ENCODE peak calls at places on chromosomes 7 and 10, in seven cellular contexts. K is breast epithelium, W is HCT116, I is H1, U is endothelial cell of umbilical vein, J is prostate gland, Y is spleen. D is an unnamed sample. For H3K4me1, the result is how much of the 10 kb centered on the place peaks cover.

GRCh38 chr10:131821378-131822012 is 79.3 kb upstream of the PPP2R2D start:
- DNase-seq in K (no peak), W (no peak), I (no peak), U (no peak), J (no peak), Y (peak), D (peak)

GRCh38 chr7:69749994-69750393 is 151.7 kb downstream of the AUTS2 start:
- DNase-seq in K (no peak), W (no peak), I (no peak), U (no peak), J (no peak), Y (no peak), D (no peak)

GRCh38 chr7:104643587-104644217 is 315.3 kb downstream of the LHFPL3 start:
- DNase-seq in K (no peak), W (peak), I (peak), U (peak), J (no peak), Y (no peak), D (no peak)

GRCh38 chr10:13346912-13347234 is 1.2 kb downstream of the SEPHS1 start:
- DNase-seq in K (no peak), W (no peak), I (no peak), U (peak), J (no peak), Y (no peak), D (no peak)

GRCh38 chr7:13496971-13497370 is 492.5 kb downstream of the ETV1 start:
- DNase-seq in K (no peak), W (no peak), I (no peak), U (peak), J (no peak), Y (no peak), D (no peak)

GRCh38 chr7:146654048-146654447 is 537.4 kb downstream of the CNTNAP2 start:
- DNase-seq in K (no peak), W (no peak), I (no peak), U (no peak), J (no peak), Y (no peak), D (no peak)

GRCh38 chr10:33129181-33129928 is 171.3 kb upstream of the ITGB1 start:
- DNase-seq in K (no peak), W (no peak), I (no peak), U (no peak), J (no peak), Y (no peak), D (no peak)

GRCh38 chr10:48634198-48634983 is 29.5 kb upstream of the ARHGAP22 start:
- DNase-seq in K (no peak), W (no peak), I (no peak), U (no peak), J (no peak), Y (peak), D (no peak)

GRCh38 chr7:92904292-92905131 is 68.1 kb upstream of the CDK6 start:
- DNase-seq in K (no peak), W (peak), I (no peak), U (peak), J (no peak), Y (peak), D (no peak)

GRCh38 chr10:50929670-50930069 is 44.2 kb upstream of the A1CF start:
- DNase-seq in K (no peak), W (no peak), I (no peak), U (peak), J (no peak), Y (no peak), D (no peak)

GRCh38 chr10:12484945-12485805 is 135.8 kb downstream of the CAMK1D start:
- DNase-seq in K (no peak), W (no peak), I (peak), U (no peak), J (no peak), Y (peak), D (no peak)

GRCh38 chr10:79422178-79422892 is 23.1 kb downstream of the ZCCHC24 start:
- DNase-seq in K (no peak), W (no peak), I (no peak), U (no peak), J (no peak), Y (peak), D (no peak)

DNA sequence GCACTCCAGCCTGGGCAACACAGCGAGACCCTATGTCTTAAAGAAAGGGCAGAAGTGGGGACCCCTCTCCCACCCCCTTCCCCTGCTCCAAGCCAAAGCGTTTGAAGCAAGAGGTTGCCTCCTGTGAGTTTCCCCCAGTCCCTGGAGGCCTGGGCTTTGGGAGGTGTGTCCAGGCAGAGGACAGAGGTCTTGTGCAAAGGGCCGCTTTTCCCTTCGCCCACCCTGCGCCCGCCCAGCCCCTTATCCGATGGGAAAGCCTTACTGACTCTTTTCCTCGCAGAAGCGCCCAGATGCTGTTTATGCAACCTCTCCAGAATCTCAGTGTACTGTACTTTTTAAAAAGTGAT is 50.6 kb upstream of the GTF2I start:
- DNase-seq in K (no peak), W (no peak), I (no peak), U (no peak), J (no peak), Y (no peak), D (no peak)
- H3K4me3 ChIP-seq in K (peak), W (peak), I (peak), U (peak), J (peak), Y (peak), D (peak)

GRCh38 chr10:21519981-21520436 is 5.5 kb downstream of the SKIDA1 start:
- DNase-seq in K (no peak), W (no peak), I (no peak), U (peak), J (peak), Y (no peak), D (no peak)
- H3K4me1 ChIP-seq in K (under half), W (under half), I (under half), U (under half), J (under half), Y (under half), D (half or more)

GRCh38 chr7:25851332-25852248 is 300.4 kb upstream of the NFE2L3 start:
- DNase-seq in K (peak), W (no peak), I (peak), U (peak), J (peak), Y (peak), D (no peak)

GRCh38 chr7:25847331-25848070 is 304.5 kb upstream of the NFE2L3 start:
- DNase-seq in K (no peak), W (no peak), I (no peak), U (peak), J (no peak), Y (no peak), D (no peak)

GRCh38 chr7:25850730-25851129 is 301.3 kb upstream of the NFE2L3 start:
- DNase-seq in K (no peak), W (no peak), I (no peak), U (no peak), J (no peak), Y (no peak), D (no peak)

GRCh38 chr7:25852249-25852994 is 299.6 kb upstream of the NFE2L3 start:
- DNase-seq in K (no peak), W (no peak), I (peak), U (no peak), J (no peak), Y (peak), D (no peak)

DNA sequence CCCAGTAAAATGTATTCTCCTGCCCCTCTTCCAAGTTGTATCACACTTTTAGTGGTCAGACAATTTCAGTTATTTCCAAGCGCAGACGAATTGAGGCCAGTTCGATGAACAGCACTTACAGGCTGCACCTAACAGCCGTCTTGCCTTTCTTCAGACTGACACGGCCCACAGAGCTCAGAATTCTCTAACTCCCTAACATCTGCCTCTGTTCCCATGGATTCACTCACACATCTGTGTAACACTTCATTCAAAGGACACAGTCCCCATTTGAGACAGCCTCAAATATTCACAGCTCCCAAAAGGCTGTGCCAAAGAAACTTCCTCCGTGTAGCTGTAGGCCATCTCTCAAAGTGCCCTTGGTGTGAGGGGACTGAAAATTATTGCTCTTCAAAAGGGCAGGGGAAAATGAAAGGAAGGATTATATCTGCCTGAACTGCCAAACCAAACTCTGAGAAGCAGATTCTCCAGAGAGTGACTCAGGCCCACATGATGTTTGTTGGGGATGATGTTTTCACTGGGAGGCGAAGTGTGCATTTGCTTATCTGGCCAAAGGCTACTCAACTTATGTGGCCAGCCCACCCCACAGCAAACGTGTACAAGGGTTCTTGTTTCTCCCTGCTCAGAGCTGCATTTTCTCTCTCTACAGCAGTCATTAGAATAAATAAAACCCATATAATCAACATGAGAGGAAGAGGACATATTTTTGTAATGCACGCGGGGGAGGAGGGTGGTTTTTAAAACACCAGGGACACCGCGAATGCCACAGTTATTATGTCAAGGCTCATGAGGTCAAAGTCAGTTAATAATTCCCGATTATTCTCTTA is 302.4 kb upstream of the NFE2L3 start:
- DNase-seq in K (no peak), W (no peak), I (no peak), U (peak), J (no peak), Y (no peak), D (no peak)
- TF ChIP-seq POLR2AphosphoS5 in K (peak), W (no peak), I (no peak), U (no peak), J (no peak), Y (no peak), D (no peak)

GRCh38 chr10:102712843-102713242 is 1.4 kb downstream of the ARL3 start:
- DNase-seq in K (no peak), W (no peak), I (no peak), U (no peak), J (no peak), Y (no peak), D (no peak)
- H3K4me3 ChIP-seq in K (no peak), W (peak), I (peak), U (peak), J (peak), Y (no peak), D (peak)

GRCh38 chr10:70620020-70620289 is 17.4 kb upstream of the PRF1 start:
- DNase-seq in K (no peak), W (no peak), I (no peak), U (no peak), J (no peak), Y (no peak), D (no peak)

GRCh38 chr10:70621497-70622078 is 19.0 kb upstream of the PRF1 start:
- DNase-seq in K (no peak), W (no peak), I (no peak), U (no peak), J (no peak), Y (no peak), D (no peak)

GRCh38 chr10:70617798-70618568 is 15.4 kb upstream of the PRF1 start:
- DNase-seq in K (no peak), W (no peak), I (no peak), U (no peak), J (no peak), Y (no peak), D (no peak)

GRCh38 chr10:70618663-70619062 is 16.1 kb upstream of the PRF1 start:
- DNase-seq in K (no peak), W (no peak), I (no peak), U (no peak), J (no peak), Y (no peak), D (no peak)

GRCh38 chr10:70619271-70620019 is 16.9 kb upstream of the PRF1 start:
- DNase-seq in K (no peak), W (peak), I (no peak), U (no peak), J (no peak), Y (no peak), D (no peak)
- H3K4me1 ChIP-seq in K (under half), W (under half), I (under half), U (under half), J (under half), Y (under half), D (under half)

DNA sequence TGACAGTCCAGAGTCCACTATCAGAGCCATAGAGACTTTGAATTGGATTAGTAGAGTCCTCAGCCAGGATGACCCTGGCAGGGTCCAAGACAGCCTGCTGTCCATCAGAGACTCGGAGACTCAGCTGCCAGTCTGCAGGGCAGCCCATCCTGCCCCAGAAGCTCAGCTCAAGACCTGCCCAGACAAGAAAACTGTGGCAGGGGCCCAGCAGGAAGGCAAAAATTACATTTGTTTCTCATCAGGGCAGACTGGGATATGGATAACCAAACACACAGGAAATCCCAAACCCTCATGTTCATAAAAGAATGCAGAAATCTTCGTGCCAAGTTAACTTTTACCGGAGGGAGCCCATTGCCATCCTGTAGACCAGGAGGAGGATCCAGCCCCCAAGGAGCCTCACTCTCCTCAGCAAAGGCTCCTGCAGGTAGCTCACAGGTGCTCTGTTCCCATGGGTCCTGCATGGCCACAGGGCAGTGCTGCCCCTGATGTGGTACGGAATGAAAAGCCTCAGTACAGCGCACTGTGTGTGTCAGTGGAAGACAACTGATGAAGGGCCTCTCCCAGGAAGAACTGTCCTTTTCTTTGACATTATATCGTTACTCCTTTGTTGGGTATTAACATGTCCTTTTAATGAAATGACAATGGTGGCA is 222.2 kb downstream of the KCNMA1 start:
- DNase-seq in K (no peak), W (no peak), I (no peak), U (no peak), J (no peak), Y (no peak), D (no peak)
- TF ChIP-seq POLR2AphosphoS5 in K (no peak), W (no peak), I (no peak), U (no peak), J (no peak), Y (no peak), D (no peak)

GRCh38 chr7:6167587-6168154 is 104.8 kb downstream of the CYTH3 start:
- DNase-seq in K (no peak), W (no peak), I (no peak), U (no peak), J (no peak), Y (no peak), D (peak)
- H3K4me3 ChIP-seq in K (no peak), W (no peak), I (no peak), U (no peak), J (no peak), Y (no peak), D (no peak)

GRCh38 chr7:101634196-101634717 is 5.2 kb upstream of the MYL10 start:
- DNase-seq in K (no peak), W (no peak), I (no peak), U (no peak), J (no peak), Y (peak), D (no peak)
- H3K4me1 ChIP-seq in K (under half), W (under half), I (under half), U (under half), J (under half), Y (under half), D (under half)

DNA sequence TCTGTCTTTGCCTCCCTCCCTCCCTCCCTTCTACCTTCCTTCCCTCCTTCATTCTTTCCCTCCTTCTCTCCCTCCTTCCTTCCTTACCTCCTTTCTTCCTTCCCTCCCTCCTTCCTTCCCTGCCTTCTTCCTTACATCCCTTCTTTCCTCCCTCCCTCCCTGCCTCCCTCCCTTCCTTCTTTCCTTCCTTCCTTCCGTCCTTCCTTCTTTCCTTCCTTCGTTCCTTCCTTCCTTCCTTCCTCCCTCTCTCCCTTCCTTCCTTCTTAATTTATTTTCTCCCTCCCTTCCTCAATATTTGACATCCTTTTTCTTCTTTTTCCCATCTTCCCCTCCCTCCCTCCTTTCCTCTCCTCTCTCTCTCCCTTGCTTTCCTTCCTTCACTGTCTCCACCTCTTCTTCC is 301.8 kb downstream of the GATA3 start:
- DNase-seq in K (no peak), W (no peak), I (no peak), U (no peak), J (no peak), Y (no peak), D (no peak)
- TF ChIP-seq POLR2AphosphoS5 in K (no peak), W (no peak), I (no peak), U (no peak), J (no peak), Y (no peak), D (no peak)